ENCODE peak calls at places on chromosomes 12 and 14, in nine cellular contexts. L, N, A, X, E, V, R, J and M are unnamed samples.

GRCh38 chr12:100564090-100564489 is 9.4 kb upstream of the GAS2L3 start:
- DNase-seq in R (no peak), J (no peak), N (no peak), L (no peak), X (no peak), A (no peak), E (no peak), V (no peak), M (no peak)

GRCh38 chr14:60092516-60092915 is 793 bp downstream of the PCNX4 start:
- DNase-seq in N (peak), J (peak), V (no peak), E (no peak), A (peak), X (no peak), L (no peak), R (no peak), M (peak)

GRCh38 chr14:51394391-51394790 is 154.3 kb downstream of the TMX1 start:
- DNase-seq in L (no peak), E (no peak), X (no peak), A (peak), J (no peak), V (no peak), R (no peak), N (no peak), M (no peak)

GRCh38 chr12:42730286-42730685 is 140.7 kb upstream of the PRICKLE1 start:
- DNase-seq in E (no peak), L (no peak), A (no peak), N (peak), J (no peak), R (no peak), X (no peak), V (no peak), M (peak)

GRCh38 chr12:50542448-50542847 is 37.7 kb downstream of the DIP2B start:
- DNase-seq in V (no peak), R (no peak), E (no peak), N (peak), J (peak), A (no peak), X (no peak), L (no peak), M (peak)

GRCh38 chr14:79016828-79017505 is 846.8 kb downstream of the NRXN3 start:
- DNase-seq in X (no peak), A (no peak), J (peak), V (no peak), L (no peak), R (no peak), N (peak), E (peak), M (peak)

GRCh38 chr14:69675246-69675583 is 63.8 kb downstream of the SUSD6 start:
- DNase-seq in L (no peak), V (peak), E (no peak), X (no peak), R (no peak), N (no peak), A (no peak), J (no peak), M (no peak)

GRCh38 chr12:52224154-52224553 is 8.9 kb upstream of the KRT7 start:
- DNase-seq in X (no peak), E (no peak), J (no peak), V (no peak), R (no peak), A (no peak), L (no peak), N (no peak), M (no peak)

GRCh38 chr14:61269321-61270083 is 11.6 kb downstream of the TMEM30B start:
- DNase-seq in N (peak), A (peak), R (peak), X (peak), J (peak), V (peak), L (peak), E (peak), M (peak)

GRCh38 chr14:39322807-39323206 is 89.1 kb downstream of the MIA2 start:
- DNase-seq in V (no peak), L (no peak), A (no peak), N (no peak), R (no peak), J (no peak), E (no peak), X (no peak), M (peak)

GRCh38 chr14:53840444-53840843 is 116.2 kb downstream of the BMP4 start:
- DNase-seq in X (no peak), N (peak), V (no peak), E (no peak), A (no peak), J (peak), R (no peak), L (no peak), M (peak)

GRCh38 chr12:78651755-78652154 is 212.8 kb upstream of the SYT1 start:
- DNase-seq in V (no peak), A (no peak), E (no peak), R (no peak), L (no peak), J (no peak), N (no peak), X (no peak), M (no peak)

GRCh38 chr12:31368666-31369361 is 42.9 kb upstream of the SINHCAF start:
- DNase-seq in E (no peak), L (no peak), N (no peak), A (no peak), R (no peak), V (no peak), J (no peak), X (peak), M (no peak)
- TF ChIP-seq CTCF in E (no peak), L (no peak), N (no peak), A (no peak), R (no peak), V (no peak), J (no peak), X (no peak), M (no peak)

GRCh38 chr12:88638956-88639355 is 58.7 kb upstream of the KITLG start:
- DNase-seq in A (no peak), L (no peak), N (no peak), X (no peak), J (no peak), R (no peak), V (no peak), E (no peak), M (peak)
- TF ChIP-seq CTCF in A (no peak), L (no peak), N (no peak), X (no peak), J (no peak), R (no peak), V (no peak), E (no peak), M (no peak)

GRCh38 chr12:18373176-18373575 is 111.9 kb downstream of the PIK3C2G start:
- DNase-seq in X (no peak), J (no peak), R (no peak), L (no peak), E (no peak), N (no peak), V (no peak), A (no peak), M (no peak)
- TF ChIP-seq CTCF in X (no peak), J (no peak), R (no peak), L (no peak), E (no peak), N (no peak), V (no peak), A (no peak), M (no peak)

GRCh38 chr14:22158560-22158959 is 430.5 kb downstream of the DAD1 start:
- DNase-seq in N (no peak), J (no peak), L (no peak), A (no peak), V (no peak), R (no peak), X (no peak), E (no peak), M (no peak)

GRCh38 chr14:22164616-22165015 is 424.4 kb downstream of the DAD1 start:
- DNase-seq in J (peak), R (no peak), V (no peak), L (no peak), X (no peak), E (no peak), A (no peak), N (peak), M (no peak)

GRCh38 chr14:22159049-22159448 is 430.0 kb downstream of the DAD1 start:
- DNase-seq in N (peak), X (no peak), E (peak), A (peak), R (no peak), V (no peak), L (no peak), J (peak), M (no peak)

GRCh38 chr14:22159968-22160367 is 429.1 kb downstream of the DAD1 start:
- DNase-seq in A (no peak), X (no peak), J (peak), E (no peak), N (peak), L (no peak), V (no peak), R (no peak), M (no peak)

DNA sequence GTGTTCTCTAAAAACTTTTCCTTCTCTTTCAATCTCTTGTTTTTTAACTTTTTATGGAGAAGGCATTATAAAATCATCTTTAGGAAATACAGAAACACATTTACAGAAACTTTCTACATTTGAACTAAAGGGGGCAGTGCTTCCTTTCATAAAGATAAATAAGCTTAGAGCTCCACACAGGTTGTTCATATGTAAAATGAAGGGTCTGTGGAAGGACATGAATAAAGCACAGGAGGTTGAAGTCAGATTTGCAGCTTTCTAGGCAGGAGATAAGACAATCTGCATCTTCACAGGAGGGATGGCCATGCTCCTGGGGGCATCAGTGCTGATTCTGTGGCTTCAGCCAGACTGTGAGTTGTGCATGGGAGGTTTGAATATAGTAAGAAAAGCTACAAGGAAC is 426.0 kb downstream of the DAD1 start:
- DNase-seq in V (no peak), X (no peak), R (no peak), L (no peak), N (peak), A (no peak), J (peak), E (no peak), M (no peak)
- TF ChIP-seq CTCF in V (no peak), X (no peak), R (no peak), L (no peak), N (peak), A (no peak), J (no peak), E (no peak), M (peak)

GRCh38 chr12:121205491-121205890 is 4.4 kb upstream of the P2RX4 start:
- DNase-seq in V (no peak), L (no peak), A (no peak), X (no peak), N (no peak), R (no peak), E (no peak), J (no peak), M (no peak)
- TF ChIP-seq CTCF in V (no peak), L (no peak), A (no peak), X (no peak), N (no peak), R (no peak), E (no peak), J (no peak), M (no peak)

GRCh38 chr12:2834581-2835491 is at the start of gene NRIP2:
- DNase-seq in N (no peak), J (no peak), V (no peak), X (peak), L (no peak), E (no peak), R (no peak), A (no peak), M (no peak)
- TF ChIP-seq CTCF in N (no peak), J (no peak), V (no peak), X (no peak), L (no peak), E (peak), R (no peak), A (no peak), M (no peak)

GRCh38 chr12:105092336-105092735 is 8.1 kb upstream of the ALDH1L2 start:
- DNase-seq in V (no peak), J (peak), N (peak), E (no peak), L (no peak), X (peak), A (peak), R (no peak), M (no peak)
- TF ChIP-seq CTCF in V (no peak), J (peak), N (peak), E (no peak), L (no peak), X (no peak), A (no peak), R (no peak), M (no peak)

GRCh38 chr12:38385492-38385864 is 68.9 kb downstream of the ALG10B start:
- DNase-seq in R (no peak), E (no peak), X (no peak), J (peak), A (no peak), N (peak), V (no peak), L (no peak), M (no peak)

GRCh38 chr12:38389581-38389980 is 73.0 kb downstream of the ALG10B start:
- DNase-seq in V (no peak), J (peak), L (no peak), A (no peak), X (no peak), E (no peak), R (no peak), N (peak), M (no peak)

GRCh38 chr12:38386238-38386985 is 69.8 kb downstream of the ALG10B start:
- DNase-seq in E (no peak), X (no peak), R (no peak), A (no peak), V (no peak), J (peak), N (peak), L (no peak), M (no peak)

DNA sequence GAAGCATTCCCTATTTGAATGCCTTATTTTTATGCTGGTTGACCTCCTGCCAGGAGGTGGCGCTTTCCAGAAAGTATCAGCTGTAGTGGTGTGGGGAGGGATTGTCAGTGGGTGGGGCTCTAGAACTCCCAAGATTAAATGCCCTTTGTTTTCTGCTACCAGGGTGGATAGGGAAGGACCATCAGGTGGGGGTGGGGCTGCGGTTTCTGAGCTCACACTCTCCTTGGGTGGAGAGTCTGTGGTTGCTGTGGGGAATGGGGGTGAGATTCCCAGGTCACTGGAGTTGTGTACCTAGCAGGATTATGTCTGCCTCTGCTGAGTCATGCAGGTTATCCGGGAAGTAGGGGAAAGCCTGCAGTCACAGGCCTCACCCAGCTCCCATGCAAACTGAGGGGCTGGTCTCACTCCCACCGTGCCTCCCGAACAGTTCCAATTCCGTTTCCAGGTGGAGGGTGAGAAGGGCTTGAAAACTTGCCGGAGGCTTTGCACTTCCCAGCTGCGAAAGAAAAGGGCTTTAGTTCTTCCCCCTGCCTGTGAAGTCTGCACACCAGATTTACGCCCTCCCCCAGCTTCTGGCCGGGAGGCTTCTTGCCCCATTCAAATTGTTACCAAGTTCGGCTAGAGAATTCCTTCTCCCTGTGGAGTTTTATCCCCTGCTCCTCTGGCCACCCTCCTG is 68.4 kb downstream of the ALG10B start:
- DNase-seq in N (peak), A (no peak), L (no peak), E (no peak), R (no peak), V (no peak), J (peak), X (peak), M (no peak)
- TF ChIP-seq CTCF in N (peak), A (no peak), L (no peak), E (no peak), R (no peak), V (no peak), J (peak), X (no peak), M (no peak)